ENCODE peak calls at places on chromosomes 11 and 22, in eight cellular contexts. R, P, H, T, V, N, O and K are unnamed samples.
A peak's percentile ranks its signal among the peaks of the same experiment; 100 is the strongest.

GRCh38 chr11:8307601-8308000 is 43.9 kb upstream of the LMO1 start:
- DNase-seq in P (no peak), O (no peak), H (no peak), R (no peak), V (no peak), T (no peak), N (no peak), K (no peak)

GRCh38 chr11:116693206-116694016 is 79.4 kb downstream of the BUD13 start:
- DNase-seq in T (no peak), O (no peak), V (no peak), P (no peak), N (peak; percentile 69), R (peak; percentile 77), H (no peak), K (peak; percentile 59)

GRCh38 chr11:46528445-46529085 is 65.3 kb downstream of the AMBRA1 start:
- DNase-seq in N (no peak), H (no peak), T (peak; percentile 28), P (no peak), R (no peak), O (no peak), V (no peak), K (no peak)

GRCh38 chr22:31611065-31611760 is 50.8 kb downstream of the PISD start:
- DNase-seq in O (no peak), T (no peak), V (no peak), N (no peak), R (no peak), P (no peak), H (peak; percentile 70), K (no peak)

GRCh38 chr11:73308963-73309960 is 1.2 kb downstream of the ARHGEF17 start:
- DNase-seq in H (peak; percentile 99), V (peak; percentile 75), O (peak; percentile 88), R (peak; percentile 95), T (peak; percentile 84), P (peak; percentile 47), N (peak; percentile 82), K (peak; percentile 95)

GRCh38 chr11:9516113-9516512 is 55.3 kb downstream of the ZNF143 start:
- DNase-seq in N (peak; percentile 61), H (no peak), V (no peak), R (no peak), T (no peak), P (no peak), O (peak; percentile 53), K (no peak)

GRCh38 chr11:65650547-65651338 is 12.0 kb downstream of the RELA start:
- DNase-seq in P (no peak), N (peak; percentile 22), H (no peak), O (no peak), R (peak; percentile 40), T (no peak), V (no peak), K (peak; percentile 79)

GRCh38 chr11:128901655-128902514 is 10.7 kb downstream of the KCNJ5 start:
- DNase-seq in H (no peak), R (no peak), N (no peak), O (no peak), P (no peak), V (no peak), T (no peak), K (no peak)

GRCh38 chr11:771617-772204 is 5.6 kb downstream of the GATD1 start:
- DNase-seq in P (no peak), V (no peak), T (no peak), N (no peak), R (no peak), H (no peak), O (no peak), K (no peak)

GRCh38 chr22:29375436-29376076 is 12.8 kb downstream of the AP1B1 start:
- DNase-seq in P (no peak), R (no peak), O (no peak), T (no peak), N (no peak), V (no peak), H (no peak), K (no peak)

GRCh38 chr11:69293819-69294505 is at the start of gene MYEOV:
- DNase-seq in P (peak; percentile 99), T (no peak), R (peak; percentile 59), O (peak; percentile 94), V (no peak), N (peak; percentile 89), H (peak; percentile 29), K (no peak)

GRCh38 chr11:63901660-63902059 is 15.3 kb downstream of the RCOR2 start:
- DNase-seq in H (peak; percentile 35), N (no peak), P (no peak), O (peak; percentile 62), V (no peak), T (no peak), R (no peak), K (no peak)
- TF ChIP-seq CTCF in H (peak; percentile 49), N (no peak), P (peak; percentile 36), O (peak; percentile 22), V (no peak), T (no peak), R (peak; percentile 15), K (no peak)

GRCh38 chr22:46453829-46454220 is 83.6 kb downstream of the CELSR1 start:
- DNase-seq in T (no peak), N (no peak), P (no peak), V (no peak), O (no peak), R (no peak), H (no peak), K (no peak)

GRCh38 chr22:46452195-46453005 is 85.0 kb downstream of the CELSR1 start:
- DNase-seq in N (no peak), T (no peak), V (no peak), P (no peak), O (no peak), H (no peak), R (no peak), K (no peak)

GRCh38 chr22:46451741-46452140 is 85.7 kb downstream of the CELSR1 start:
- DNase-seq in N (no peak), R (no peak), H (no peak), V (no peak), O (no peak), T (no peak), P (no peak), K (no peak)

GRCh38 chr22:46454233-46454909 is 83.0 kb downstream of the CELSR1 start:
- DNase-seq in O (no peak), P (no peak), N (no peak), H (no peak), R (no peak), V (no peak), T (no peak), K (no peak)

DNA sequence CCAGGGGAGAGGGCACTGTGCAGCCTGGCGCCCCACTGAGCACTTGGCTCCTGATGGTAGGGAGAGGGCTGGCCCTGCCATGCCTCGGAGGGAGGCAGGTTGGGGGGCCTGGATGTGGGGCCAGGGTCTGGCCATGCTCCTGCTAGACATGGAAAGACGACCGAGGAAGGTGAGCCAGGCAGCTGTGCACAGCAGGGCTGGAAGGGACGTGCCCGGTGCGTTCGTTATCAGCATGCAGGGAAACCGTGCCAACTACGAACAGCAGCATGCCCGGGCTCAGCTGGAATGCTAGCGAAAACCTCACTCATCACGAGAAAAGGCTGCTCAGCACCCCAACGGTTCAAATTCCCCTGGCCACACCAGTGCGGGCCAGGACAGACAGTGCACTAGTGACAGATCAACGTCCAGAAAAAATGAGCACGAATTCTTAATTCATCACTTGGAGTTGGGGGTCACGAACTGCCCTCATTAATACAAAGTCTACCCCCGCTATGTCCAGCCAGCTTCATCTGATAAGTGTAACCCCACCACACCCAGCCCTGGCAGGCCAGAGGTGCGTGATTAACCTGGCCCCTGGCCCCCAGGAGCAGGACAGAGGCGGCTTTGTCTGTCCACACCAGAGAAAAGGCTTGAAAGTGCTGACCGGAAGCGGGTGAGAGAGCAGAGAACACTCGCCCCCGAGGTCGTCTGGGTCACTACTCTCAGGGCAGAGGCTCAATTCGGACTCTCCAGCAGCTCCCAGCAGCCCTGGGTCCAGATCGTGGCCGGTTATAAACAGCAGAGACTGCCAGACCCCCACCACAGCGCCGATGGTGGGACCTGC is 84.2 kb downstream of the CELSR1 start:
- DNase-seq in V (no peak), P (no peak), R (peak; percentile 90), O (no peak), H (peak; percentile 21), T (no peak), N (no peak), K (no peak)
- H3K4me3 ChIP-seq in V (no peak overlapping the region), P (no peak overlapping the region), R (no peak overlapping the region), O (no peak overlapping the region), H (no peak overlapping the region), T (no peak overlapping the region), N (no peak overlapping the region), K (no peak overlapping the region)

GRCh38 chr11:70866834-70867233 is 385.5 kb downstream of the SHANK2 start:
- DNase-seq in H (no peak), R (no peak), P (no peak), N (no peak), V (no peak), O (no peak), T (no peak), K (no peak)

GRCh38 chr11:70868341-70868885 is 384.0 kb downstream of the SHANK2 start:
- DNase-seq in H (no peak), V (no peak), N (no peak), R (no peak), T (no peak), O (no peak), P (no peak), K (no peak)

GRCh38 chr11:70865356-70865755 is 387.0 kb downstream of the SHANK2 start:
- DNase-seq in T (no peak), O (no peak), N (no peak), P (no peak), H (no peak), V (no peak), R (no peak), K (no peak)

GRCh38 chr11:70863988-70864387 is 388.4 kb downstream of the SHANK2 start:
- DNase-seq in T (no peak), O (no peak), R (no peak), H (no peak), N (no peak), P (no peak), V (no peak), K (no peak)

DNA sequence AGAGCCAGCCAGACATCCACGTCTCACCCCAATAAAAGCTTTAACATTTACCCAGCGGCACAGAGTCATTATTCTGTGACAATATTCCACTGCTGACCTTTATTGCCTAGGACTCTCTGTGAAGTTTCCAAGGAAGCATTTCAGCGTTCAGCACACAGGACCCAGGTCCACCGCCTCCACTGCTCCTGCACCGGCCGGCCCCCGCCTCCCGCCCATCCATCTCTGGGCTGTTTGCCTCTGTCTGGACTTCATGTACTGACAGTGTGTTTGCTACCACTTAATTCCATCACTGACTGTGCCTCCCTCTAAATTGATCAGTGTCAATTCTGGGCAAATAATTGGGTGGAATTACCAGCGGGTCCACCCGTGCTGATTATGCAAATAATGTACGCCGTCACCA is 384.7 kb downstream of the SHANK2 start:
- DNase-seq in N (no peak), O (no peak), R (no peak), V (no peak), H (no peak), P (no peak), T (no peak), K (no peak)
- H3K4me1 ChIP-seq in N (no peaks in the 10 kb centered on the region), O (no peaks in the 10 kb centered on the region), R (no peaks in the 10 kb centered on the region), V (no peaks in the 10 kb centered on the region), H (peaks cover 11% of the 10 kb centered on the region), P (no peaks in the 10 kb centered on the region), T (no peaks in the 10 kb centered on the region), K (no peaks in the 10 kb centered on the region)

GRCh38 chr22:30445438-30445936 is 19.9 kb downstream of the MTFP1 start:
- DNase-seq in O (no peak), P (no peak), R (no peak), H (no peak), V (no peak), N (no peak), T (no peak), K (no peak)
- TF ChIP-seq CTCF in O (no peak), P (no peak), R (no peak), H (no peak), V (no peak), N (peak; percentile 1), T (no peak), K (no peak)